ENCODE peak calls at places on chromosome 2, in five cellular contexts. One of them, this sample, is unnamed.

GRCh38 chr2:191657977-191658376 is 20.0 kb upstream of the NABP1 start:
- DNase-seq in heart right ventricle: no peak
- DNase-seq in GM23338: no peak
- DNase-seq in epithelial cell of esophagus: peak
- DNase-seq in chondrocyte: no peak
- DNase-seq in this sample: no peak

GRCh38 chr2:164514491-164514890 is 106.8 kb downstream of the GRB14 start:
- DNase-seq in epithelial cell of esophagus: peak
- DNase-seq in GM23338: no peak
- DNase-seq in heart right ventricle: no peak
- DNase-seq in chondrocyte: no peak
- DNase-seq in this sample: peak

GRCh38 chr2:118496467-118496866 is 351.0 kb downstream of the EN1 start:
- DNase-seq in chondrocyte: no peak
- DNase-seq in epithelial cell of esophagus: no peak
- DNase-seq in GM23338: no peak
- DNase-seq in heart right ventricle: no peak
- DNase-seq in this sample: no peak

GRCh38 chr2:98601532-98602132 is 6.7 kb downstream of the COA5 start:
- DNase-seq in chondrocyte: no peak
- DNase-seq in epithelial cell of esophagus: peak
- DNase-seq in heart right ventricle: no peak
- DNase-seq in GM23338: peak
- DNase-seq in this sample: peak

GRCh38 chr2:214005337-214005736 is 405.5 kb upstream of the VWC2L start:
- DNase-seq in epithelial cell of esophagus: peak
- DNase-seq in chondrocyte: no peak
- DNase-seq in heart right ventricle: no peak
- DNase-seq in GM23338: no peak
- DNase-seq in this sample: peak

GRCh38 chr2:238105506-238106338 is 5.6 kb downstream of the ESPNL start:
- DNase-seq in heart right ventricle: no peak
- DNase-seq in chondrocyte: no peak
- DNase-seq in epithelial cell of esophagus: no peak
- DNase-seq in GM23338: no peak
- DNase-seq in this sample: no peak

GRCh38 chr2:17272649-17273048 is 245.6 kb downstream of the RAD51AP2 start:
- DNase-seq in chondrocyte: no peak
- DNase-seq in heart right ventricle: no peak
- DNase-seq in epithelial cell of esophagus: no peak
- DNase-seq in GM23338: no peak
- DNase-seq in this sample: no peak

GRCh38 chr2:101012706-101013181 is 10.7 kb downstream of the RPL31 start:
- DNase-seq in heart right ventricle: peak
- DNase-seq in epithelial cell of esophagus: peak
- DNase-seq in chondrocyte: no peak
- DNase-seq in GM23338: peak
- DNase-seq in this sample: peak

GRCh38 chr2:212424090-212424489 is 114.5 kb downstream of the ERBB4 start:
- DNase-seq in heart right ventricle: no peak
- DNase-seq in GM23338: no peak
- DNase-seq in chondrocyte: no peak
- DNase-seq in epithelial cell of esophagus: peak
- DNase-seq in this sample: peak

GRCh38 chr2:186891219-186891621 is 42.2 kb upstream of the ZSWIM2 start:
- DNase-seq in epithelial cell of esophagus: peak
- DNase-seq in heart right ventricle: no peak
- DNase-seq in chondrocyte: no peak
- DNase-seq in GM23338: no peak
- DNase-seq in this sample: peak

GRCh38 chr2:66080136-66080535 is 354.8 kb upstream of the MEIS1 start:
- DNase-seq in chondrocyte: no peak
- DNase-seq in epithelial cell of esophagus: no peak
- DNase-seq in heart right ventricle: no peak
- DNase-seq in GM23338: no peak
- DNase-seq in this sample: no peak

GRCh38 chr2:232667989-232668583 is 29.0 kb upstream of the GIGYF2 start:
- DNase-seq in chondrocyte: no peak
- DNase-seq in epithelial cell of esophagus: no peak
- DNase-seq in GM23338: no peak
- DNase-seq in heart right ventricle: peak
- DNase-seq in this sample: no peak

GRCh38 chr2:57701391-57701791 is 345.2 kb upstream of the VRK2 start:
- DNase-seq in heart right ventricle: no peak
- DNase-seq in GM23338: peak
- DNase-seq in epithelial cell of esophagus: no peak
- DNase-seq in chondrocyte: no peak
- DNase-seq in this sample: no peak

GRCh38 chr2:176178271-176178806 is 10.1 kb upstream of the HOXD1 start:
- DNase-seq in chondrocyte: no peak
- DNase-seq in epithelial cell of esophagus: peak
- DNase-seq in GM23338: peak
- DNase-seq in heart right ventricle: no peak
- DNase-seq in this sample: peak

GRCh38 chr2:122643725-122644329 is 888.4 kb downstream of the TSN start:
- DNase-seq in heart right ventricle: peak
- DNase-seq in chondrocyte: no peak
- DNase-seq in epithelial cell of esophagus: peak
- DNase-seq in GM23338: no peak
- DNase-seq in this sample: peak

GRCh38 chr2:56239437-56239836 is 55.6 kb downstream of the CCDC85A start:
- DNase-seq in heart right ventricle: no peak
- DNase-seq in epithelial cell of esophagus: no peak
- DNase-seq in chondrocyte: no peak
- DNase-seq in GM23338: no peak
- DNase-seq in this sample: peak

GRCh38 chr2:10254373-10255188 is 48.1 kb upstream of the HPCAL1 start:
- DNase-seq in epithelial cell of esophagus: peak
- DNase-seq in heart right ventricle: no peak
- DNase-seq in chondrocyte: peak
- DNase-seq in GM23338: no peak
- DNase-seq in this sample: peak

GRCh38 chr2:33223851-33224250 is 252.6 kb upstream of the RASGRP3 start:
- DNase-seq in chondrocyte: no peak
- DNase-seq in epithelial cell of esophagus: no peak
- DNase-seq in heart right ventricle: no peak
- DNase-seq in GM23338: no peak
- DNase-seq in this sample: no peak

GRCh38 chr2:42925742-42926437 is 133.5 kb upstream of the HAAO start:
- DNase-seq in heart right ventricle: no peak
- DNase-seq in epithelial cell of esophagus: no peak
- DNase-seq in GM23338: peak
- DNase-seq in chondrocyte: no peak
- DNase-seq in this sample: no peak

GRCh38 chr2:100820346-100821254 is 661 bp downstream of the NPAS2 start:
- DNase-seq in chondrocyte: no peak
- DNase-seq in GM23338: peak
- DNase-seq in heart right ventricle: no peak
- DNase-seq in epithelial cell of esophagus: peak
- DNase-seq in this sample: peak

GRCh38 chr2:168500516-168500915 is 44.4 kb downstream of the CERS6 start:
- DNase-seq in epithelial cell of esophagus: no peak
- DNase-seq in GM23338: no peak
- DNase-seq in chondrocyte: no peak
- DNase-seq in heart right ventricle: no peak
- DNase-seq in this sample: no peak

GRCh38 chr2:134539946-134540345 is 178.9 kb downstream of the TMEM163 start:
- DNase-seq in chondrocyte: no peak
- DNase-seq in GM23338: no peak
- DNase-seq in heart right ventricle: no peak
- DNase-seq in epithelial cell of esophagus: no peak
- DNase-seq in this sample: no peak

GRCh38 chr2:214765180-214765579 is 44.3 kb downstream of the BARD1 start:
- DNase-seq in epithelial cell of esophagus: peak
- DNase-seq in heart right ventricle: no peak
- DNase-seq in GM23338: no peak
- DNase-seq in chondrocyte: no peak
- DNase-seq in this sample: no peak

GRCh38 chr2:98773169-98773568 is 42.2 kb upstream of the MGAT4A start:
- DNase-seq in chondrocyte: no peak
- DNase-seq in heart right ventricle: no peak
- DNase-seq in GM23338: no peak
- DNase-seq in epithelial cell of esophagus: no peak
- DNase-seq in this sample: no peak

GRCh38 chr2:188199716-188200128 is 92.0 kb upstream of the GULP1 start:
- DNase-seq in GM23338: no peak
- DNase-seq in chondrocyte: no peak
- DNase-seq in epithelial cell of esophagus: peak
- DNase-seq in heart right ventricle: no peak
- DNase-seq in this sample: peak

GRCh38 chr2:152407204-152407721 is 72.3 kb downstream of the FMNL2 start:
- DNase-seq in GM23338: peak
- DNase-seq in epithelial cell of esophagus: peak
- DNase-seq in chondrocyte: no peak
- DNase-seq in heart right ventricle: peak
- DNase-seq in this sample: peak

GRCh38 chr2:41923156-41923786 is 124.5 kb upstream of the PKDCC start:
- DNase-seq in GM23338: no peak
- DNase-seq in chondrocyte: no peak
- DNase-seq in heart right ventricle: no peak
- DNase-seq in epithelial cell of esophagus: no peak
- DNase-seq in this sample: no peak

GRCh38 chr2:151927501-151928221 is 99.4 kb upstream of the ARL5A start:
- DNase-seq in heart right ventricle: no peak
- DNase-seq in chondrocyte: no peak
- DNase-seq in epithelial cell of esophagus: peak
- DNase-seq in GM23338: peak
- DNase-seq in this sample: peak

DNA sequence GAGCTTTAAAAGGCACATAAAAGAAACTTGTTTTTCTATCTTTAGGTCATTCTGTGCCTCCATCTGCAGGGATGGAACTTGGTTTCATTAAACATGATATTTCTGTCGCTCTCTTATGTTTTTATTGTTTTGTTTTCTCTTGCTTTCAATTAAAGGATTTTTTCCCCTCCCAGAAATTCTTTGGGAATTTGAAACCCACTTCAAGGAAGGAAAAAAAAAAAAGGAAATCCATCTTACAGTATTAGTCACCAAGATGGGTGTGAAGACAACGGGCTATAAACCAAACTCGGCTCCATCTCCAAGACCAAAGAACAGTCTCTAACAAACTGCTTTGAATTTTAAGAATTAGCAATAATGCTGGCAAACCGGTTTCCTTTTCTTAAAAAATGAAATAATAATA is 244.1 kb downstream of the BCL11A start:
- DNase-seq in chondrocyte: no peak
- DNase-seq in heart right ventricle: no peak
- DNase-seq in GM23338: no peak
- DNase-seq in epithelial cell of esophagus: no peak
- DNase-seq in this sample: no peak
- TF ChIP-seq CTCF in chondrocyte: no peak
- TF ChIP-seq CTCF in heart right ventricle: no peak
- TF ChIP-seq CTCF in GM23338: no peak
- TF ChIP-seq CTCF in epithelial cell of esophagus: no peak
- TF ChIP-seq CTCF in this sample: no peak

GRCh38 chr2:207240649-207241048 is 74.9 kb upstream of the KLF7 start:
- DNase-seq in chondrocyte: no peak
- DNase-seq in heart right ventricle: no peak
- DNase-seq in GM23338: no peak
- DNase-seq in epithelial cell of esophagus: no peak
- DNase-seq in this sample: peak

GRCh38 chr2:207241198-207241597 is 75.5 kb upstream of the KLF7 start:
- DNase-seq in chondrocyte: no peak
- DNase-seq in epithelial cell of esophagus: peak
- DNase-seq in GM23338: no peak
- DNase-seq in heart right ventricle: no peak
- DNase-seq in this sample: peak

GRCh38 chr2:207248702-207249355 is 83.1 kb upstream of the KLF7 start:
- DNase-seq in chondrocyte: no peak
- DNase-seq in GM23338: no peak
- DNase-seq in epithelial cell of esophagus: peak
- DNase-seq in heart right ventricle: no peak
- DNase-seq in this sample: peak

GRCh38 chr2:207243601-207244000 is 77.9 kb upstream of the KLF7 start:
- DNase-seq in epithelial cell of esophagus: no peak
- DNase-seq in GM23338: no peak
- DNase-seq in heart right ventricle: no peak
- DNase-seq in chondrocyte: no peak
- DNase-seq in this sample: no peak

GRCh38 chr2:207245526-207245925 is 79.8 kb upstream of the KLF7 start:
- DNase-seq in epithelial cell of esophagus: no peak
- DNase-seq in chondrocyte: no peak
- DNase-seq in heart right ventricle: no peak
- DNase-seq in GM23338: peak
- DNase-seq in this sample: no peak
- TF ChIP-seq CTCF in epithelial cell of esophagus: no peak
- TF ChIP-seq CTCF in chondrocyte: no peak
- TF ChIP-seq CTCF in heart right ventricle: no peak
- TF ChIP-seq CTCF in GM23338: no peak
- TF ChIP-seq CTCF in this sample: no peak

DNA sequence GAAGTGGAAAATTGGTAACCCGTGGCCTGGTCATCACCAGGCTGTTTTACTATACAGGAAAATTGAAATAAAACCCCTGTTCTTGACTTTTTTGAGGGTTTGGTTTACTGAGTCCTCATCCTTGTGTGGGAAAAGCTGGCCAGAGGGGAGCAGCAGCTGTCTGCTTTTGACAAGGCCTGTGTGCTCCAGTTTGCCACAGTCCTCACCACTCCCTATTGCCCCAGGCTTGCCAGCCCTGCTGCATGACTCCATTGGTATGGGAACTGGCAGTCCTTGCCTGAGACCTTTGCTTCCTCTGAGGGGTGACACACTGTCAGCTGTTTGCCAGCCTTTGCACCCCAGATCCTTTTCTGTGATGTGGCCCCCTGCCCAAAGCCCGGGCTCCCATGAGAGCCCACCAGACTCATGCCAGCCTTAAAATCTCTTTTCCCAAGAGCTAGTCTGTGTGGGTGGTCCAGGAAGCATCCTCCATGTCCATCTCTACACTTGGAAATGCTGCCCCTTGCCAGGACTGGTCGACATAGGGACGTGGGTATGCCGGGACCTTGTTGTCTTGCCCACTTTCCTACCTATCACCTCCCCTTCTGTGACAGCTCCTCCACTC is 39.0 kb downstream of the GLI2 start:
- DNase-seq in GM23338: no peak
- DNase-seq in heart right ventricle: no peak
- DNase-seq in epithelial cell of esophagus: peak
- DNase-seq in chondrocyte: peak
- DNase-seq in this sample: no peak
- TF ChIP-seq CTCF in GM23338: no peak
- TF ChIP-seq CTCF in heart right ventricle: no peak
- TF ChIP-seq CTCF in epithelial cell of esophagus: no peak
- TF ChIP-seq CTCF in chondrocyte: peak
- TF ChIP-seq CTCF in this sample: no peak

GRCh38 chr2:169694113-169694893 is at the start of the genes CFAP210 and PHOSPHO2:
- DNase-seq in GM23338: peak
- DNase-seq in chondrocyte: peak
- DNase-seq in heart right ventricle: peak
- DNase-seq in epithelial cell of esophagus: peak
- DNase-seq in this sample: peak
- TF ChIP-seq CTCF in GM23338: no peak
- TF ChIP-seq CTCF in chondrocyte: no peak
- TF ChIP-seq CTCF in heart right ventricle: no peak
- TF ChIP-seq CTCF in epithelial cell of esophagus: no peak
- TF ChIP-seq CTCF in this sample: no peak

This sample was measured in MCF 10A.